ENCODE peak calls at places on chromosomes 6 and 20, in six cellular contexts. One of them, this sample, is unnamed.

GRCh38 chr6:29529956-29530355 is 29.6 kb downstream of the UBD start:
- DNase-seq in tibial nerve: no peak
- DNase-seq in stomach: no peak
- DNase-seq in upper lobe of left lung: no peak
- DNase-seq in sigmoid colon: no peak
- DNase-seq in A549: no peak
- DNase-seq in this sample: no peak

GRCh38 chr6:26594730-26595632 is 1.8 kb upstream of the ABT1 start:
- DNase-seq in tibial nerve: no peak
- DNase-seq in stomach: no peak
- DNase-seq in upper lobe of left lung: no peak
- DNase-seq in sigmoid colon: no peak
- DNase-seq in A549: peak; percentile 53
- DNase-seq in this sample: peak; percentile 34

GRCh38 chr20:35003211-35004031 is 47.8 kb downstream of the MYH7B start:
- DNase-seq in tibial nerve: no peak
- DNase-seq in stomach: no peak
- DNase-seq in upper lobe of left lung: peak; percentile 58
- DNase-seq in sigmoid colon: peak; percentile 51
- DNase-seq in A549: no peak
- DNase-seq in this sample: no peak

GRCh38 chr6:127816643-127817042 is 84.2 kb downstream of the THEMIS start:
- DNase-seq in tibial nerve: no peak
- DNase-seq in stomach: no peak
- DNase-seq in upper lobe of left lung: no peak
- DNase-seq in sigmoid colon: no peak
- DNase-seq in A549: no peak
- DNase-seq in this sample: no peak

GRCh38 chr6:168410035-168410434 is 30.9 kb upstream of the SMOC2 start:
- DNase-seq in tibial nerve: no peak
- DNase-seq in stomach: no peak
- DNase-seq in upper lobe of left lung: no peak
- DNase-seq in sigmoid colon: no peak
- DNase-seq in A549: no peak
- DNase-seq in this sample: no peak

GRCh38 chr6:30122515-30122914 is 9.6 kb upstream of the TRIM31 start:
- DNase-seq in tibial nerve: no peak
- DNase-seq in stomach: no peak
- DNase-seq in upper lobe of left lung: no peak
- DNase-seq in sigmoid colon: no peak
- DNase-seq in A549: no peak
- DNase-seq in this sample: no peak

GRCh38 chr6:11366183-11366933 is 133.9 kb upstream of the NEDD9 start:
- DNase-seq in tibial nerve: no peak
- DNase-seq in stomach: no peak
- DNase-seq in upper lobe of left lung: no peak
- DNase-seq in sigmoid colon: no peak
- DNase-seq in A549: no peak
- DNase-seq in this sample: no peak

GRCh38 chr6:16623029-16623653 is 138.1 kb downstream of the ATXN1 start:
- DNase-seq in tibial nerve: no peak
- DNase-seq in stomach: no peak
- DNase-seq in upper lobe of left lung: no peak
- DNase-seq in sigmoid colon: no peak
- DNase-seq in A549: no peak
- DNase-seq in this sample: no peak

GRCh38 chr6:125668071-125668470 is 81.4 kb upstream of the HEY2 start:
- DNase-seq in tibial nerve: no peak
- DNase-seq in stomach: no peak
- DNase-seq in upper lobe of left lung: no peak
- DNase-seq in sigmoid colon: no peak
- DNase-seq in A549: no peak
- DNase-seq in this sample: no peak

GRCh38 chr20:8693709-8694108 is 375.2 kb upstream of the PLCB4 start:
- DNase-seq in tibial nerve: no peak
- DNase-seq in stomach: no peak
- DNase-seq in upper lobe of left lung: no peak
- DNase-seq in sigmoid colon: no peak
- DNase-seq in A549: no peak
- DNase-seq in this sample: no peak

GRCh38 chr6:57284056-57284455 is 33.4 kb upstream of the PRIM2 start:
- DNase-seq in tibial nerve: no peak
- DNase-seq in stomach: no peak
- DNase-seq in upper lobe of left lung: no peak
- DNase-seq in sigmoid colon: no peak
- DNase-seq in A549: no peak
- DNase-seq in this sample: no peak

GRCh38 chr6:37858363-37858762 is 38.8 kb downstream of the ZFAND3 start:
- DNase-seq in tibial nerve: no peak
- DNase-seq in stomach: no peak
- DNase-seq in upper lobe of left lung: no peak
- DNase-seq in sigmoid colon: no peak
- DNase-seq in A549: no peak
- DNase-seq in this sample: no peak

GRCh38 chr20:3129094-3129493 is 30.6 kb downstream of the FASTKD5 start:
- DNase-seq in tibial nerve: no peak
- DNase-seq in stomach: no peak
- DNase-seq in upper lobe of left lung: no peak
- DNase-seq in sigmoid colon: no peak
- DNase-seq in A549: no peak
- DNase-seq in this sample: no peak

GRCh38 chr6:15430181-15430580 is 184.3 kb downstream of the JARID2 start:
- DNase-seq in tibial nerve: no peak
- DNase-seq in stomach: no peak
- DNase-seq in upper lobe of left lung: no peak
- DNase-seq in sigmoid colon: no peak
- DNase-seq in A549: no peak
- DNase-seq in this sample: no peak

GRCh38 chr20:44401052-44401769 is 45.7 kb downstream of the HNF4A start:
- DNase-seq in tibial nerve: no peak
- DNase-seq in stomach: no peak
- DNase-seq in upper lobe of left lung: no peak
- DNase-seq in sigmoid colon: no peak
- DNase-seq in A549: peak; percentile 37
- DNase-seq in this sample: no peak

GRCh38 chr20:47809561-47809960 is 24.3 kb upstream of the SULF2 start:
- DNase-seq in tibial nerve: no peak
- DNase-seq in stomach: no peak
- DNase-seq in upper lobe of left lung: no peak
- DNase-seq in sigmoid colon: peak; percentile 39
- DNase-seq in A549: no peak
- DNase-seq in this sample: no peak

GRCh38 chr20:519999-520398 is 23.6 kb downstream of the CSNK2A1 start:
- DNase-seq in tibial nerve: no peak
- DNase-seq in stomach: no peak
- DNase-seq in upper lobe of left lung: no peak
- DNase-seq in sigmoid colon: no peak
- DNase-seq in A549: no peak
- DNase-seq in this sample: no peak

GRCh38 chr6:33247977-33248642 is 23.6 kb downstream of the VPS52 start:
- DNase-seq in tibial nerve: peak; percentile 90
- DNase-seq in stomach: peak; percentile 92
- DNase-seq in upper lobe of left lung: peak; percentile 86
- DNase-seq in sigmoid colon: peak; percentile 94
- DNase-seq in A549: peak; percentile 44
- DNase-seq in this sample: peak; percentile 93

GRCh38 chr6:26432622-26433021 is 7.7 kb upstream of the BTN3A3 start:
- DNase-seq in tibial nerve: no peak
- DNase-seq in stomach: no peak
- DNase-seq in upper lobe of left lung: no peak
- DNase-seq in sigmoid colon: no peak
- DNase-seq in A549: no peak
- DNase-seq in this sample: no peak

GRCh38 chr6:170296423-170296745 is 5.5 kb upstream of the DLL1 start:
- DNase-seq in tibial nerve: no peak
- DNase-seq in stomach: no peak
- DNase-seq in upper lobe of left lung: peak; percentile 85
- DNase-seq in sigmoid colon: no peak
- DNase-seq in A549: no peak
- DNase-seq in this sample: no peak

GRCh38 chr6:163404825-163405265 is 9.7 kb upstream of the QKI start:
- DNase-seq in tibial nerve: no peak
- DNase-seq in stomach: no peak
- DNase-seq in upper lobe of left lung: no peak
- DNase-seq in sigmoid colon: peak; percentile 74
- DNase-seq in A549: no peak
- DNase-seq in this sample: no peak

GRCh38 chr20:23047001-23047737 is 2.3 kb downstream of the THBD start:
- DNase-seq in tibial nerve: no peak
- DNase-seq in stomach: no peak
- DNase-seq in upper lobe of left lung: no peak
- DNase-seq in sigmoid colon: no peak
- DNase-seq in A549: no peak
- DNase-seq in this sample: no peak

GRCh38 chr20:23049201-23049932 is at the start of gene THBD:
- DNase-seq in tibial nerve: peak; percentile 73
- DNase-seq in stomach: peak; percentile 76
- DNase-seq in upper lobe of left lung: peak; percentile 93
- DNase-seq in sigmoid colon: peak; percentile 86
- DNase-seq in A549: peak; percentile 89
- DNase-seq in this sample: peak; percentile 33

GRCh38 chr20:23047738-23048214 is 1.7 kb downstream of the THBD start:
- DNase-seq in tibial nerve: no peak
- DNase-seq in stomach: peak; percentile 46
- DNase-seq in upper lobe of left lung: peak; percentile 86
- DNase-seq in sigmoid colon: no peak
- DNase-seq in A549: no peak
- DNase-seq in this sample: no peak

GRCh38 chr20:23049933-23050838 is 714 bp upstream of the THBD start:
- DNase-seq in tibial nerve: no peak
- DNase-seq in stomach: peak; percentile 71
- DNase-seq in upper lobe of left lung: peak; percentile 88
- DNase-seq in sigmoid colon: peak; percentile 72
- DNase-seq in A549: peak; percentile 72
- DNase-seq in this sample: peak; percentile 52

GRCh38 chr20:23048283-23049200 is 930 bp downstream of the THBD start:
- DNase-seq in tibial nerve: peak; percentile 37
- DNase-seq in stomach: peak; percentile 79
- DNase-seq in upper lobe of left lung: peak; percentile 93
- DNase-seq in sigmoid colon: peak; percentile 75
- DNase-seq in A549: peak; percentile 76
- DNase-seq in this sample: peak; percentile 50
- H3K4me3 ChIP-seq in tibial nerve: peak overlapping the region; percentile 58
- H3K4me3 ChIP-seq in stomach: peak overlapping the region; percentile 61
- H3K4me3 ChIP-seq in upper lobe of left lung: peak overlapping the region; percentile 69
- H3K4me3 ChIP-seq in sigmoid colon: peak overlapping the region; percentile 51
- H3K4me3 ChIP-seq in A549: peak overlapping the region; percentile 72
- H3K4me3 ChIP-seq in this sample: peak overlapping the region; percentile 36

DNA sequence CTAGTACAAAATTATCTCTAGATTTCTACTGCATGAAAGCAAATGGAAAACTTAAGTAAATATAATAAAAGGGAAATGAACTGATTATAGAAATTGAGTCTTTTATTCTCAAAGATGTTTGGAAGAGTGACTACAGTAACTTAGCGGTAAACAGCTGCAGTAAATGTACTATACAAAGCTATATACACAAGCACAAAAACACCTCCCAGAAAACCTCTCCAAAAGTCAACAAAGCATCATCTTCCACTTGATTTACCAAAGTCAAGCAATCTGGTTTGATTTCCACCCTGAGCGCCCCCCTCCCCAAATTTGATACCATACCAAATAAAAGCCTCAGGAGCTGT is 142.1 kb upstream of the SHLD1 start:
- DNase-seq in tibial nerve: no peak
- DNase-seq in stomach: no peak
- DNase-seq in upper lobe of left lung: no peak
- DNase-seq in sigmoid colon: no peak
- DNase-seq in A549: no peak
- DNase-seq in this sample: no peak
- H3K4me1 ChIP-seq in tibial nerve: peaks cover 46% of the 10 kb centered on the region
- H3K4me1 ChIP-seq in stomach: peaks cover 24% of the 10 kb centered on the region
- H3K4me1 ChIP-seq in upper lobe of left lung: peaks cover 49% of the 10 kb centered on the region
- H3K4me1 ChIP-seq in sigmoid colon: peaks cover 29% of the 10 kb centered on the region
- H3K4me1 ChIP-seq in A549: peaks cover 53% of the 10 kb centered on the region
- H3K4me1 ChIP-seq in this sample: peaks cover 6% of the 10 kb centered on the region

DNA sequence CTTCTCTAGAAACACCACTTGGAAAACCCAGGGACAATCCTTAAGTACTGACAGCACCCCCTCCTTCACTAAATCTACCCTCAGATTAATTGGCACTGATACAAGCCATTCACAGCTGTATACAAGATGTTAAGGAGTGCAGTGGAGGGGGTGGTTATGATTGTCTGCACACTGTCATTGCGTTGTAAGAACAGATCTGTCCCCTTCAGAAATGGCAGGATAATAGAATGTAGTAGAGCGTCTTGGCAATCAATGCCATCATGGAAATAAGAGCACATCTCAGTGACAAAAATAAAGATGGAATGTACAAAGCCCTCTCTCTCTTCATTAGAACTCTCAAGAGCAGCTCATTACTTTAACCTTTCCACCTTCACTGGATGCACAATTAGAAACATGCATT is 324.9 kb upstream of the TBX18 start:
- DNase-seq in tibial nerve: no peak
- DNase-seq in stomach: no peak
- DNase-seq in upper lobe of left lung: no peak
- DNase-seq in sigmoid colon: no peak
- DNase-seq in A549: no peak
- DNase-seq in this sample: no peak
- TF ChIP-seq EP300 in tibial nerve: no peak
- TF ChIP-seq EP300 in stomach: no peak
- TF ChIP-seq EP300 in upper lobe of left lung: no peak
- TF ChIP-seq EP300 in sigmoid colon: no peak
- TF ChIP-seq EP300 in A549: no peak
- TF ChIP-seq EP300 in this sample: no peak

DNA sequence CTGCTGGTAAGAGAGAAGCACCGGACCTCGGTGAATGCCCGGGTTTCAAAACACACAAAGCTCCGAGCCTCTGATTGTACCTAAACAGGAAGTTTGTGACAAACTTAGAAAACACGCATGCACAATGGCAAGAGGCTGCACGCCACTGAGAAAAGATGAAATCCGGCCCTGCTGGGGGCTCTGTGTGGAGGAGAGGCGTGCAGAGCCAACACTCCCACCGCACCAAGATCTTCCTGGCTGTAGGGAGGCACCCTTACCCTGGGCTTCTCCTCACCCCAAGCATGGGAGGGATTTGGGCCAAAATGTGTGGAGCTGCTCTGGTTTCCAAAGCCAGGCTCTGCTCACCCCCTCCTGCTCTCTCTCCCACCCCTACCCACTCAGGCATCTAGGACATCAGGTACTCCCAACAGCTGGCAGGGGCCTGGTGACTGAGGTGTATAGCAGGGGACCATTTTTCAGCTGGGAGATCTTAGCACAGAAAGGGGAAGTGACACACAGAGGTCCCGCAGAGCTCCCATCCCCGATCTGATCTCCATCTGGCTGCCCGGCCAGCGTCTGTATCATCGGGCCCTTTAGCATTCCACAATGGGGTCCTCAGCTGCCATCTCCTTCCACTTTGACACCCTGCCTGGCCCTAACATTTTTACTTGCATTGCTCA is 84.2 kb downstream of the TRERF1 start:
- DNase-seq in tibial nerve: no peak
- DNase-seq in stomach: no peak
- DNase-seq in upper lobe of left lung: no peak
- DNase-seq in sigmoid colon: no peak
- DNase-seq in A549: no peak
- DNase-seq in this sample: no peak
- H3K4me3 ChIP-seq in tibial nerve: no peak overlapping the region
- H3K4me3 ChIP-seq in stomach: no peak overlapping the region
- H3K4me3 ChIP-seq in upper lobe of left lung: peak overlapping the region; percentile 15
- H3K4me3 ChIP-seq in sigmoid colon: no peak overlapping the region
- H3K4me3 ChIP-seq in A549: no peak overlapping the region
- H3K4me3 ChIP-seq in this sample: no peak overlapping the region

GRCh38 chr20:22848364-22848763 is 186.7 kb upstream of the SSTR4 start:
- DNase-seq in tibial nerve: no peak
- DNase-seq in stomach: no peak
- DNase-seq in upper lobe of left lung: no peak
- DNase-seq in sigmoid colon: no peak
- DNase-seq in A549: no peak
- DNase-seq in this sample: no peak
- H3K4me1 ChIP-seq in tibial nerve: no peaks in the 10 kb centered on the region
- H3K4me1 ChIP-seq in stomach: no peaks in the 10 kb centered on the region
- H3K4me1 ChIP-seq in upper lobe of left lung: no peaks in the 10 kb centered on the region
- H3K4me1 ChIP-seq in sigmoid colon: no peaks in the 10 kb centered on the region
- H3K4me1 ChIP-seq in A549: peaks cover 8% of the 10 kb centered on the region
- H3K4me1 ChIP-seq in this sample: no peaks in the 10 kb centered on the region